ENCODE peak calls at places on chromosomes 4 and X, in ten cellular contexts. One of them, this sample, is unnamed.

GRCh38 chr4:16198271-16198670 is 28.0 kb downstream of the TAPT1 start:
- DNase-seq in heart left ventricle: no peak
- DNase-seq in foreskin keratinocyte: no peak
- DNase-seq in breast epithelium: no peak
- DNase-seq in CD8-positive, alpha-beta T cell: no peak
- DNase-seq in tibial artery: no peak
- DNase-seq in right lobe of liver: no peak
- DNase-seq in thoracic aorta: no peak
- DNase-seq in psoas muscle: no peak
- DNase-seq in GM23338: no peak
- DNase-seq in this sample: no peak

GRCh38 chr4:4761128-4761991 is 98.1 kb upstream of the MSX1 start:
- DNase-seq in heart left ventricle: no peak
- DNase-seq in foreskin keratinocyte: no peak
- DNase-seq in breast epithelium: no peak
- DNase-seq in CD8-positive, alpha-beta T cell: no peak
- DNase-seq in tibial artery: no peak
- DNase-seq in right lobe of liver: no peak
- DNase-seq in thoracic aorta: no peak
- DNase-seq in psoas muscle: no peak
- DNase-seq in GM23338: peak
- DNase-seq in this sample: no peak

GRCh38 chr4:52091811-52092210 is 40.7 kb downstream of the SPATA18 start:
- DNase-seq in heart left ventricle: no peak
- DNase-seq in foreskin keratinocyte: no peak
- DNase-seq in breast epithelium: no peak
- DNase-seq in CD8-positive, alpha-beta T cell: no peak
- DNase-seq in tibial artery: no peak
- DNase-seq in right lobe of liver: no peak
- DNase-seq in thoracic aorta: no peak
- DNase-seq in psoas muscle: no peak
- DNase-seq in GM23338: no peak
- DNase-seq in this sample: no peak

GRCh38 chrX:153777261-153778090 is 3.4 kb upstream of the SRPK3 start:
- DNase-seq in heart left ventricle: no peak
- DNase-seq in foreskin keratinocyte: no peak
- DNase-seq in breast epithelium: no peak
- DNase-seq in CD8-positive, alpha-beta T cell: no peak
- DNase-seq in tibial artery: no peak
- DNase-seq in right lobe of liver: no peak
- DNase-seq in thoracic aorta: no peak
- DNase-seq in psoas muscle: peak
- DNase-seq in GM23338: no peak
- DNase-seq in this sample: peak

GRCh38 chr4:77007358-77008230 is 58.0 kb downstream of the SEPTIN11 start:
- DNase-seq in heart left ventricle: no peak
- DNase-seq in foreskin keratinocyte: peak
- DNase-seq in breast epithelium: no peak
- DNase-seq in CD8-positive, alpha-beta T cell: no peak
- DNase-seq in tibial artery: no peak
- DNase-seq in right lobe of liver: no peak
- DNase-seq in thoracic aorta: no peak
- DNase-seq in psoas muscle: no peak
- DNase-seq in GM23338: peak
- DNase-seq in this sample: no peak

GRCh38 chrX:19758536-19758935 is 128.9 kb downstream of the SH3KBP1 start:
- DNase-seq in heart left ventricle: no peak
- DNase-seq in foreskin keratinocyte: peak
- DNase-seq in breast epithelium: no peak
- DNase-seq in CD8-positive, alpha-beta T cell: no peak
- DNase-seq in tibial artery: no peak
- DNase-seq in right lobe of liver: no peak
- DNase-seq in thoracic aorta: no peak
- DNase-seq in psoas muscle: no peak
- DNase-seq in GM23338: no peak
- DNase-seq in this sample: no peak

GRCh38 chrX:9393571-9393970 is 71.3 kb upstream of the TBL1X start:
- DNase-seq in heart left ventricle: no peak
- DNase-seq in foreskin keratinocyte: no peak
- DNase-seq in breast epithelium: no peak
- DNase-seq in CD8-positive, alpha-beta T cell: no peak
- DNase-seq in tibial artery: no peak
- DNase-seq in right lobe of liver: no peak
- DNase-seq in thoracic aorta: no peak
- DNase-seq in psoas muscle: no peak
- DNase-seq in GM23338: no peak
- DNase-seq in this sample: no peak

GRCh38 chr4:63583561-63583960 is 825.7 kb downstream of the TECRL start:
- DNase-seq in heart left ventricle: no peak
- DNase-seq in foreskin keratinocyte: peak
- DNase-seq in breast epithelium: no peak
- DNase-seq in CD8-positive, alpha-beta T cell: no peak
- DNase-seq in tibial artery: no peak
- DNase-seq in right lobe of liver: no peak
- DNase-seq in thoracic aorta: no peak
- DNase-seq in psoas muscle: no peak
- DNase-seq in GM23338: no peak
- DNase-seq in this sample: no peak

GRCh38 chr4:137627938-137628460 is 95.7 kb upstream of the PCDH18 start:
- DNase-seq in heart left ventricle: no peak
- DNase-seq in foreskin keratinocyte: no peak
- DNase-seq in breast epithelium: no peak
- DNase-seq in CD8-positive, alpha-beta T cell: no peak
- DNase-seq in tibial artery: no peak
- DNase-seq in right lobe of liver: no peak
- DNase-seq in thoracic aorta: no peak
- DNase-seq in psoas muscle: no peak
- DNase-seq in GM23338: no peak
- DNase-seq in this sample: no peak

GRCh38 chrX:66638591-66639500 is at the start of gene EDA2R:
- DNase-seq in heart left ventricle: peak
- DNase-seq in foreskin keratinocyte: peak
- DNase-seq in breast epithelium: no peak
- DNase-seq in CD8-positive, alpha-beta T cell: no peak
- DNase-seq in tibial artery: peak
- DNase-seq in right lobe of liver: no peak
- DNase-seq in thoracic aorta: no peak
- DNase-seq in psoas muscle: no peak
- DNase-seq in GM23338: peak
- DNase-seq in this sample: peak

GRCh38 chr4:184170996-184171395 is 46.7 kb downstream of the ENPP6 start:
- DNase-seq in heart left ventricle: no peak
- DNase-seq in foreskin keratinocyte: peak
- DNase-seq in breast epithelium: no peak
- DNase-seq in CD8-positive, alpha-beta T cell: no peak
- DNase-seq in tibial artery: no peak
- DNase-seq in right lobe of liver: no peak
- DNase-seq in thoracic aorta: no peak
- DNase-seq in psoas muscle: no peak
- DNase-seq in GM23338: peak
- DNase-seq in this sample: no peak

GRCh38 chrX:71547339-71547738 is 14.4 kb downstream of the OGT start:
- DNase-seq in heart left ventricle: no peak
- DNase-seq in foreskin keratinocyte: no peak
- DNase-seq in breast epithelium: no peak
- DNase-seq in CD8-positive, alpha-beta T cell: no peak
- DNase-seq in tibial artery: no peak
- DNase-seq in right lobe of liver: no peak
- DNase-seq in thoracic aorta: no peak
- DNase-seq in psoas muscle: no peak
- DNase-seq in GM23338: peak
- DNase-seq in this sample: no peak
- TF ChIP-seq CTCF in heart left ventricle: no peak
- TF ChIP-seq CTCF in foreskin keratinocyte: no peak
- TF ChIP-seq CTCF in breast epithelium: no peak
- TF ChIP-seq CTCF in CD8-positive, alpha-beta T cell: no peak
- TF ChIP-seq CTCF in tibial artery: no peak
- TF ChIP-seq CTCF in right lobe of liver: no peak
- TF ChIP-seq CTCF in thoracic aorta: no peak
- TF ChIP-seq CTCF in psoas muscle: no peak
- TF ChIP-seq CTCF in GM23338: peak
- TF ChIP-seq CTCF in this sample: no peak

GRCh38 chr4:177482367-177482766 is 40.1 kb upstream of the AGA start:
- DNase-seq in heart left ventricle: no peak
- DNase-seq in foreskin keratinocyte: no peak
- DNase-seq in breast epithelium: no peak
- DNase-seq in CD8-positive, alpha-beta T cell: no peak
- DNase-seq in tibial artery: no peak
- DNase-seq in right lobe of liver: no peak
- DNase-seq in thoracic aorta: no peak
- DNase-seq in psoas muscle: no peak
- DNase-seq in GM23338: no peak
- DNase-seq in this sample: no peak

GRCh38 chr4:177487977-177488376 is 45.7 kb upstream of the AGA start:
- DNase-seq in heart left ventricle: no peak
- DNase-seq in foreskin keratinocyte: peak
- DNase-seq in breast epithelium: no peak
- DNase-seq in CD8-positive, alpha-beta T cell: no peak
- DNase-seq in tibial artery: no peak
- DNase-seq in right lobe of liver: no peak
- DNase-seq in thoracic aorta: no peak
- DNase-seq in psoas muscle: no peak
- DNase-seq in GM23338: no peak
- DNase-seq in this sample: no peak

GRCh38 chr4:177485528-177485927 is 43.3 kb upstream of the AGA start:
- DNase-seq in heart left ventricle: no peak
- DNase-seq in foreskin keratinocyte: peak
- DNase-seq in breast epithelium: no peak
- DNase-seq in CD8-positive, alpha-beta T cell: no peak
- DNase-seq in tibial artery: no peak
- DNase-seq in right lobe of liver: no peak
- DNase-seq in thoracic aorta: no peak
- DNase-seq in psoas muscle: no peak
- DNase-seq in GM23338: no peak
- DNase-seq in this sample: no peak

GRCh38 chr4:177483271-177483670 is 41.0 kb upstream of the AGA start:
- DNase-seq in heart left ventricle: no peak
- DNase-seq in foreskin keratinocyte: no peak
- DNase-seq in breast epithelium: no peak
- DNase-seq in CD8-positive, alpha-beta T cell: no peak
- DNase-seq in tibial artery: no peak
- DNase-seq in right lobe of liver: no peak
- DNase-seq in thoracic aorta: no peak
- DNase-seq in psoas muscle: no peak
- DNase-seq in GM23338: no peak
- DNase-seq in this sample: no peak

GRCh38 chr4:177484613-177485021 is 42.4 kb upstream of the AGA start:
- DNase-seq in heart left ventricle: no peak
- DNase-seq in foreskin keratinocyte: peak
- DNase-seq in breast epithelium: no peak
- DNase-seq in CD8-positive, alpha-beta T cell: no peak
- DNase-seq in tibial artery: no peak
- DNase-seq in right lobe of liver: no peak
- DNase-seq in thoracic aorta: no peak
- DNase-seq in psoas muscle: no peak
- DNase-seq in GM23338: peak
- DNase-seq in this sample: no peak
- H3K27ac ChIP-seq in heart left ventricle: no peak
- H3K27ac ChIP-seq in foreskin keratinocyte: peak
- H3K27ac ChIP-seq in breast epithelium: no peak
- H3K27ac ChIP-seq in CD8-positive, alpha-beta T cell: no peak
- H3K27ac ChIP-seq in tibial artery: no peak
- H3K27ac ChIP-seq in right lobe of liver: no peak
- H3K27ac ChIP-seq in thoracic aorta: no peak
- H3K27ac ChIP-seq in psoas muscle: no peak
- H3K27ac ChIP-seq in GM23338: no peak
- H3K27ac ChIP-seq in this sample: peak

DNA sequence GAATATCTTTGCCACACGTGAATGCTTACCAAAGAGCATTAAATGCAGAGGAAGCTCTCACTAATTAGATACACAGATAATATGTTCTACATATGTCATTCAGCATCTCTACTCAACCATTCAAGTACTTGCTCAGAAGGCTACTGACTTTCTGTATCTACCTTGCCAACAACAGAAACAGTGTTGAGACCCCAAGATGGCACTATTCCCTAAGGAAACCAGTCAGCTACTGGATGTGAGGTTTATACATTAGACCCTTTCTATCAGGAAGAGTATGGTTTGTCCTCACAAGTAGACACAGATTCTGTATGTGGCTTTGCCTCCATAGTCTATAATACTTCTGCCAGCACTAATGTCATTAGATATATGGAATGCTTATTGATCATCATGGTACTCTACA is 443.9 kb upstream of the INTU start:
- DNase-seq in heart left ventricle: no peak
- DNase-seq in foreskin keratinocyte: no peak
- DNase-seq in breast epithelium: no peak
- DNase-seq in CD8-positive, alpha-beta T cell: no peak
- DNase-seq in tibial artery: no peak
- DNase-seq in right lobe of liver: no peak
- DNase-seq in thoracic aorta: no peak
- DNase-seq in psoas muscle: no peak
- DNase-seq in GM23338: peak
- DNase-seq in this sample: no peak
- TF ChIP-seq CTCF in heart left ventricle: peak
- TF ChIP-seq CTCF in foreskin keratinocyte: no peak
- TF ChIP-seq CTCF in breast epithelium: no peak
- TF ChIP-seq CTCF in CD8-positive, alpha-beta T cell: no peak
- TF ChIP-seq CTCF in tibial artery: peak
- TF ChIP-seq CTCF in right lobe of liver: peak
- TF ChIP-seq CTCF in thoracic aorta: no peak
- TF ChIP-seq CTCF in psoas muscle: no peak
- TF ChIP-seq CTCF in GM23338: peak
- TF ChIP-seq CTCF in this sample: no peak

GRCh38 chr4:24984602-24985532 is 45.9 kb downstream of the LGI2 start:
- DNase-seq in heart left ventricle: no peak
- DNase-seq in foreskin keratinocyte: no peak
- DNase-seq in breast epithelium: no peak
- DNase-seq in CD8-positive, alpha-beta T cell: no peak
- DNase-seq in tibial artery: no peak
- DNase-seq in right lobe of liver: no peak
- DNase-seq in thoracic aorta: no peak
- DNase-seq in psoas muscle: no peak
- DNase-seq in GM23338: peak
- DNase-seq in this sample: no peak

GRCh38 chr4:24975505-24975904 is 55.2 kb downstream of the LGI2 start:
- DNase-seq in heart left ventricle: no peak
- DNase-seq in foreskin keratinocyte: no peak
- DNase-seq in breast epithelium: no peak
- DNase-seq in CD8-positive, alpha-beta T cell: no peak
- DNase-seq in tibial artery: no peak
- DNase-seq in right lobe of liver: no peak
- DNase-seq in thoracic aorta: no peak
- DNase-seq in psoas muscle: no peak
- DNase-seq in GM23338: no peak
- DNase-seq in this sample: no peak

GRCh38 chr4:24978291-24979072 is 52.3 kb downstream of the LGI2 start:
- DNase-seq in heart left ventricle: no peak
- DNase-seq in foreskin keratinocyte: no peak
- DNase-seq in breast epithelium: no peak
- DNase-seq in CD8-positive, alpha-beta T cell: no peak
- DNase-seq in tibial artery: no peak
- DNase-seq in right lobe of liver: no peak
- DNase-seq in thoracic aorta: no peak
- DNase-seq in psoas muscle: no peak
- DNase-seq in GM23338: no peak
- DNase-seq in this sample: no peak

GRCh38 chr4:24980064-24980690 is 50.6 kb downstream of the LGI2 start:
- DNase-seq in heart left ventricle: peak
- DNase-seq in foreskin keratinocyte: peak
- DNase-seq in breast epithelium: no peak
- DNase-seq in CD8-positive, alpha-beta T cell: peak
- DNase-seq in tibial artery: peak
- DNase-seq in right lobe of liver: peak
- DNase-seq in thoracic aorta: peak
- DNase-seq in psoas muscle: peak
- DNase-seq in GM23338: peak
- DNase-seq in this sample: no peak

GRCh38 chr4:24979554-24979953 is 51.2 kb downstream of the LGI2 start:
- DNase-seq in heart left ventricle: peak
- DNase-seq in foreskin keratinocyte: no peak
- DNase-seq in breast epithelium: no peak
- DNase-seq in CD8-positive, alpha-beta T cell: no peak
- DNase-seq in tibial artery: peak
- DNase-seq in right lobe of liver: peak
- DNase-seq in thoracic aorta: no peak
- DNase-seq in psoas muscle: peak
- DNase-seq in GM23338: no peak
- DNase-seq in this sample: no peak
- H3K27ac ChIP-seq in heart left ventricle: peak
- H3K27ac ChIP-seq in foreskin keratinocyte: no peak
- H3K27ac ChIP-seq in breast epithelium: peak
- H3K27ac ChIP-seq in CD8-positive, alpha-beta T cell: no peak
- H3K27ac ChIP-seq in tibial artery: no peak
- H3K27ac ChIP-seq in right lobe of liver: peak
- H3K27ac ChIP-seq in thoracic aorta: no peak
- H3K27ac ChIP-seq in psoas muscle: peak
- H3K27ac ChIP-seq in GM23338: no peak
- H3K27ac ChIP-seq in this sample: no peak